ENCODE peak calls at places on chromosomes 5 and 9, in six cellular contexts. W is SK-N-SH, X is PC-9, T is fibroblast of lung, G is GM23248, J is endothelial cell of umbilical vein. A is an unnamed sample. For H4K20me1, the result is how much of the 10 kb centered on the place peaks cover.

GRCh38 chr5:145937432-145938250 is 1.3 kb downstream of the SH3RF2 start:
- DNase-seq in X (peak), J (no peak), G (peak), W (peak), T (no peak), A (peak)

GRCh38 chr9:114189823-114190562 is 34.7 kb downstream of the COL27A1 start:
- DNase-seq in T (no peak), G (no peak), J (no peak), X (no peak), W (no peak), A (no peak)

GRCh38 chr5:51632027-51632426 is 248.8 kb downstream of the ISL1 start:
- DNase-seq in W (peak), X (no peak), G (no peak), J (no peak), T (no peak), A (no peak)

GRCh38 chr5:39058178-39058577 is 16.0 kb downstream of the RICTOR start:
- DNase-seq in W (no peak), X (no peak), G (no peak), J (no peak), T (no peak), A (no peak)

GRCh38 chr9:137504432-137504777 is 45.3 kb upstream of the NSMF start:
- DNase-seq in W (no peak), X (no peak), T (no peak), G (no peak), J (no peak), A (no peak)

GRCh38 chr9:72755836-72756235 is 197.0 kb downstream of the ALDH1A1 start:
- DNase-seq in G (no peak), W (no peak), T (no peak), X (no peak), J (no peak), A (no peak)

GRCh38 chr5:65924366-65925093 is 1.8 kb upstream of the ERBIN start:
- DNase-seq in W (peak), G (no peak), T (no peak), X (no peak), J (peak), A (peak)

GRCh38 chr5:181181650-181182565 is 23.1 kb downstream of the TRIM7 start:
- DNase-seq in J (peak), T (peak), X (peak), W (peak), G (peak), A (peak)

GRCh38 chr9:1604942-1605560 is 410.1 kb upstream of the SMARCA2 start:
- DNase-seq in W (peak), T (peak), G (peak), J (no peak), X (no peak), A (peak)

GRCh38 chr5:171874210-171874609 is 88.6 kb downstream of the SMIM23 start:
- DNase-seq in J (no peak), T (peak), X (no peak), W (no peak), G (peak), A (no peak)

GRCh38 chr5:116696356-116696755 is 121.7 kb upstream of the SEMA6A start:
- DNase-seq in X (no peak), J (no peak), G (no peak), W (peak), T (peak), A (no peak)

GRCh38 chr9:110975278-110975677 is 63.0 kb downstream of the LPAR1 start:
- DNase-seq in G (peak), W (no peak), X (no peak), J (no peak), T (no peak), A (no peak)

GRCh38 chr5:170348069-170348702 is 41.0 kb downstream of the KCNMB1 start:
- DNase-seq in X (no peak), G (peak), T (no peak), W (no peak), J (no peak), A (no peak)

GRCh38 chr5:113054899-113055298 is 78.3 kb downstream of the DCP2 start:
- DNase-seq in T (no peak), X (no peak), W (no peak), G (no peak), J (no peak), A (no peak)

GRCh38 chr5:16792278-16793275 is 143.5 kb downstream of the MYO10 start:
- DNase-seq in X (no peak), J (no peak), G (no peak), W (peak), T (no peak), A (no peak)

GRCh38 chr5:180175015-180175431 is 34.0 kb downstream of the RASGEF1C start:
- DNase-seq in X (no peak), T (no peak), G (no peak), W (no peak), J (no peak), A (no peak)
- H3K27ac ChIP-seq in X (no peak), T (no peak), G (no peak), W (no peak), J (no peak), A (no peak)

GRCh38 chr5:177349362-177349647 is 2.2 kb downstream of the LMAN2 start:
- DNase-seq in X (no peak), G (no peak), W (no peak), T (no peak), J (no peak), A (no peak)

GRCh38 chr5:177353093-177353492 is 1.6 kb upstream of the LMAN2 start:
- DNase-seq in W (no peak), T (no peak), G (no peak), X (no peak), J (no peak), A (no peak)

GRCh38 chr5:177351392-177352329 is at the start of gene LMAN2:
- DNase-seq in G (peak), X (peak), W (peak), T (peak), J (peak), A (peak)

GRCh38 chr5:177349762-177350161 is 1.7 kb downstream of the LMAN2 start:
- DNase-seq in G (no peak), J (no peak), X (no peak), W (no peak), T (no peak), A (no peak)

GRCh38 chr5:177350776-177351391 is 584 bp downstream of the LMAN2 start:
- DNase-seq in W (no peak), J (no peak), T (no peak), G (peak), X (no peak), A (peak)
- H4K20me1 ChIP-seq in W (under half), J (under half), T (under half), G (under half), X (under half), A (under half)

DNA sequence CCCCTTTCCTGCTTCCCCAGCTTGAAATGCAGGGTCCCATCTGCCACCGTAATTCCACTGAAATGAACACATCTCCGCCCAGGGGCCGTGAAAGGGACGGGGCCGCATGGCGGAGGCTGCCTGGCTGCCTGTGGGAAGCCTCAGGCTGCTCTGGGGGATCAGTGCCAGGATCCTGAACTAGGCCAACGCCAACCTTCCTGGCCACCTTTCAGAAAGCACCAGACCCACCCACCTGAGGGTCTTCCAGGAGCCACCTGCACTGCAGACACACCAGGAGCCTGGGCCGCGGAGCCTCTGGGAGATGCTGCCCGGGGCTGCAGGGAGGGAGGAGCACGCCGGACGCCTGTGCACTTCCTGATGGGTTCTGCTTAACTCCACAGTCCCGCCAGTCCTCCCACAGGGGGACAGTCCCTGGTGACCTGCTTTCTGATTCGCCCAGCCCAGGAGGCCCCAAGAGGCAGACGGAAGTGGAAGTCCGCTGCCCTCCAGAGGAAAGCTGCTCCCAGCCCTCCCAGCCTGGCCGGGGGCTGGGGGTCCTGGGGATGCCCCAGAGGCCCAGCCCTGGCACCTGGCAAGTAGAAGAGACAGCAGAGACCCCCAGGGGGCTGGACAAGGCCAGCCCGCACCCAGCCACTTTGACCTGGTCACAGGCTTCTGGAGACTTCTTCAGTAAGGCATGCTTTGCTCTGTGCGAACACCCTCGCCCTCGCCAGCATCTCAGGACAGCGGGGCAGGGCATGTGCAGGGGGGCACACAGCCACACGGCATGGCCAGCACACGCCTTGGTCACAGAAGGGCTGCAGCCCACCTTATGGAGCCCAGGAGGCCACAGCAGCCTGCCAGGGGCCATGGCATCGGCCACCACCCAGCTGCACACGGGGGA is at the start of gene CARD9:
- DNase-seq in X (peak), J (no peak), W (peak), T (no peak), G (no peak), A (no peak)
- H3K4me2 ChIP-seq in X (peak), J (no peak), W (no peak), T (peak), G (peak), A (no peak)

GRCh38 chr9:131258186-131258585 is 18.1 kb downstream of the FAM78A start:
- DNase-seq in T (no peak), X (no peak), J (no peak), G (peak), W (no peak), A (no peak)

GRCh38 chr9:131260751-131261452 is 15.4 kb downstream of the FAM78A start:
- DNase-seq in X (no peak), T (no peak), W (no peak), J (no peak), G (no peak), A (no peak)

GRCh38 chr9:131259432-131259885 is 16.9 kb downstream of the FAM78A start:
- DNase-seq in X (no peak), W (no peak), J (no peak), T (no peak), G (no peak), A (no peak)

GRCh38 chr9:131258698-131259431 is 17.4 kb downstream of the FAM78A start:
- DNase-seq in J (no peak), W (no peak), G (no peak), X (no peak), T (no peak), A (no peak)

GRCh38 chr9:131259916-131260597 is 16.3 kb downstream of the FAM78A start:
- DNase-seq in X (no peak), T (no peak), G (no peak), W (no peak), J (no peak), A (no peak)
- H3K27ac ChIP-seq in X (no peak), T (no peak), G (no peak), W (no peak), J (no peak), A (no peak)

A was measured in PC-3.